ENCODE peak calls at places on chromosomes 13 and 19, in ten cellular contexts. N is BJ, U is Peyer's patch, J is hepatocyte, K is epithelial cell of esophagus, L is transverse colon, F is choroid plexus epithelial cell, P is stomach, X is WERI-Rb-1, H is OCI-LY7. E is an unnamed sample.

GRCh38 chr19:21586341-21587116 is 81.1 kb downstream of the ZNF429 start:
- DNase-seq in U (no peak), N (no peak), L (peak; percentile 19), F (no peak), P (peak; percentile 38), H (no peak), K (no peak), J (peak; percentile 30), X (no peak), E (no peak)

GRCh38 chr13:44317752-44318550 is 55.7 kb upstream of the SERP2 start:
- DNase-seq in L (no peak), F (no peak), N (no peak), P (no peak), H (no peak), J (no peak), K (peak; percentile 66), U (no peak), X (no peak), E (peak; percentile 86)

GRCh38 chr13:113763961-113764792 is 5.2 kb downstream of the TMEM255B start:
- DNase-seq in F (no peak), L (no peak), P (no peak), N (no peak), K (no peak), J (no peak), U (no peak), H (no peak), X (peak; percentile 6), E (no peak)

GRCh38 chr13:27044837-27045570 is 126.6 kb downstream of the USP12 start:
- DNase-seq in U (peak; percentile 61), K (no peak), F (no peak), X (no peak), H (peak; percentile 37), P (no peak), J (no peak), L (no peak), N (no peak), E (no peak)

GRCh38 chr13:78589206-78589605 is 14.1 kb downstream of the POU4F1 start:
- DNase-seq in H (peak; percentile 29), F (no peak), L (no peak), U (no peak), P (no peak), J (peak; percentile 60), X (no peak), K (peak; percentile 57), N (no peak), E (no peak)

GRCh38 chr13:35474551-35474950 is 1.9 kb downstream of the MAB21L1 start:
- DNase-seq in L (no peak), F (peak; percentile 10), X (no peak), H (no peak), K (no peak), U (no peak), N (no peak), J (no peak), P (no peak), E (no peak)

GRCh38 chr13:71879129-71879535 is 12.1 kb upstream of the DACH1 start:
- DNase-seq in K (peak; percentile 50), F (peak; percentile 66), L (no peak), X (peak; percentile 19), J (peak; percentile 61), P (no peak), U (no peak), N (no peak), H (peak; percentile 8), E (no peak)

GRCh38 chr13:111401151-111401550 is 80.7 kb downstream of the TEX29 start:
- DNase-seq in X (no peak), J (no peak), P (no peak), K (no peak), F (no peak), H (no peak), L (no peak), N (no peak), U (no peak), E (no peak)

DNA sequence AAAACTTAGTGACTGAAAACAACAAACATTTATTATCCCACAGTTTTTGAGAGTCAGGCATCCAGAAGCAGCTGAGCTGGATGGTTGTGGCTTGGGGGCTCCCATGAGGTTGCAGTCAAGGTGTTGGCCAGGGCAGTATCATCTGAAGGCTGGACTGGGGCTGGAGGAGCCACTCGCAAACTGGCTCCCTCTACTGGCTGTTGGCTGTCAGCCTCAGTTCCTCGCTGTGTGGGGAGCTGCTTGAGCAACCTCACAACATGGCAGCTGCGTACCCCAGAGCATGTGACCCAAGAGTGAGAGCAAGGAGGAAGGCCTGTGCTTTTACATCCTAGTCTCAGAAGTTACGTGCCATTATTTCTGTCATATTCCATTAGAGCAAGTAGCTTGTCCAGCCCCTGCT is 9.7 kb downstream of the YJU2 start:
- DNase-seq in U (no peak), J (no peak), K (no peak), H (no peak), P (no peak), X (no peak), F (no peak), L (no peak), N (no peak), E (no peak)
- TF ChIP-seq CTCF in U (no peak), J (no peak), K (no peak), H (peak; percentile 67), P (no peak), X (peak; percentile 65), F (peak; percentile 24), L (no peak), N (peak; percentile 17), E (no peak)

DNA sequence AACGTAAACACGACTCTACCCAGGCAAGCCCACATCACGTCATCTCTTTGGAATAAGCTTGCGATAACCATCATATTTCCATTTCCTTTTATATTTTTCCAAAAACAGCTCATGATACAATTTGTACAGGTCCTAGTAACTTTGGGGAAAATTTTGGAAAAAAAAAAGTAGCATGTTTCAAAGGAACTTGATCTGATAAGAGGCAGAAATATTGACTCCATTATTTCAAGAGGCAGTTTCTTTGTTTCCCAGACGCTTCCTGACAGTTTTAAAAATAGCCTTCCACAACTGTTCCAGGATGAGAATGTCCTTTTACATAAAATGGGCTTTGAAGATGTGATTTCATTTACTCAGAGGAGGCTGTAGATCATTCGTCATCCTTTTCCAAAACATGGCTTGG is 23.1 kb downstream of the KLF2 start:
- DNase-seq in P (no peak), L (no peak), X (no peak), U (no peak), K (no peak), J (no peak), N (no peak), F (no peak), H (no peak), E (no peak)
- H3K4me3 ChIP-seq in P (no peak overlapping the region), L (no peak overlapping the region), X (no peak overlapping the region), U (no peak overlapping the region), K (no peak overlapping the region), J (no peak overlapping the region), N (no peak overlapping the region), F (no peak overlapping the region), H (no peak overlapping the region), E (no peak overlapping the region)

GRCh38 chr19:33175156-33175782 is 18.9 kb upstream of the LRP3 start:
- DNase-seq in J (no peak), L (no peak), H (no peak), N (no peak), U (no peak), X (no peak), F (no peak), P (no peak), K (no peak), E (no peak)

GRCh38 chr19:33174186-33174585 is 19.9 kb upstream of the LRP3 start:
- DNase-seq in P (no peak), U (no peak), K (no peak), J (no peak), F (no peak), N (no peak), X (no peak), L (no peak), H (no peak), E (no peak)

GRCh38 chr19:33175886-33176669 is 18.1 kb upstream of the LRP3 start:
- DNase-seq in H (peak; percentile 17), J (peak; percentile 48), F (peak; percentile 33), P (no peak), K (peak; percentile 26), N (no peak), U (no peak), X (peak; percentile 59), L (no peak), E (peak; percentile 37)

GRCh38 chr19:33177417-33177976 is 16.6 kb upstream of the LRP3 start:
- DNase-seq in L (no peak), K (no peak), J (peak; percentile 86), P (no peak), H (no peak), X (peak; percentile 79), U (no peak), N (no peak), F (no peak), E (no peak)

GRCh38 chr19:33176670-33177416 is 17.3 kb upstream of the LRP3 start:
- DNase-seq in K (peak; percentile 97), X (peak; percentile 99), F (peak; percentile 99), N (peak; percentile 93), P (peak; percentile 98), U (peak; percentile 93), J (peak; percentile 97), L (peak; percentile 96), H (peak; percentile 95), E (peak; percentile 99)
- TF ChIP-seq CTCF in K (no peak), X (no peak), F (peak; percentile 27), N (peak; percentile 21), P (peak; percentile 16), U (no peak), J (no peak), L (peak; percentile 50), H (no peak), E (peak; percentile 4)

GRCh38 chr19:1167687-1168561 is 6.1 kb downstream of the SBNO2 start:
- DNase-seq in N (no peak), X (no peak), L (no peak), F (no peak), K (peak; percentile 49), U (no peak), J (no peak), H (no peak), P (no peak), E (no peak)

GRCh38 chr19:1168877-1169791 is 4.9 kb downstream of the SBNO2 start:
- DNase-seq in F (peak; percentile 65), P (peak; percentile 82), N (no peak), X (no peak), J (no peak), L (no peak), U (peak; percentile 47), K (peak; percentile 90), H (no peak), E (peak; percentile 46)

GRCh38 chr19:1164684-1165531 is 9.2 kb downstream of the SBNO2 start:
- DNase-seq in F (no peak), H (no peak), L (no peak), X (no peak), N (no peak), J (no peak), K (no peak), U (no peak), P (peak; percentile 38), E (no peak)

GRCh38 chr19:1168562-1168873 is 5.5 kb downstream of the SBNO2 start:
- DNase-seq in L (no peak), H (no peak), J (no peak), F (no peak), K (no peak), X (no peak), U (no peak), N (no peak), P (no peak), E (no peak)

DNA sequence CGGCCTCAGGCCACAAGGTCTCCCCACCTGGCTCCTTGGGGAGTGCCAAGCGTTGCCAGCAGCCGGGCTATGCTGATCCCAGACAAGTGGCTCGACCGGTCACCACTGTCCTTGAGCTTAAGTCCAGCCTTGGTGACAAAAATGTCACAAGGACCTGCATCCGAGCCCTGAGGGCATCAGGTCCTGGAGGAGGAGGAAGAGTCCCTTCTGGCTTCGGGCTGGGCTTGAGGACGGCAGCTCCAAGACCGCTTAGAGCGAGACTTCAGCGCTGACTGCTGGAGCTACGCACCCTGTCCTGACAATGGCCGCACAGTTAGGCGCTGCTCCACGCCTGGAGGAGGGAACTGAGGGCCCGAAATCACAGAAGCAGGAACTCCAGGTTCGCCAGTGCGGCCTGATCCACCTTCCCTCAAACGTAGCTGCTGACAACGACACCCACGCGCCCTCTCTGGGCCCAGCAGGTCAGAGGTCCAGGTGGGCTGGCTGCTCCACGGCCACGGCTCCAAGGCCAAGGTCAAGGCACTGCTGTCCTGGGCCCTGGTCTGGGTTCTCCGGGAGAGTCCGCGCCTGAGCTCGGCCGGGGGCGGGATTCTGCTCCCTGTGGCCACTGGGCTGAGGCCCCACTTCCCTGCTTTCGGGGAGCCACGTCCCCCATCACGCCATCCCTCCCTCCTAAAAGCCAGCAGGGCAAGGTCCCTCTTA is 7.0 kb downstream of the SBNO2 start:
- DNase-seq in U (no peak), J (no peak), F (no peak), N (no peak), H (no peak), P (no peak), X (no peak), L (no peak), K (no peak), E (no peak)
- H3K4me3 ChIP-seq in U (no peak overlapping the region), J (no peak overlapping the region), F (no peak overlapping the region), N (no peak overlapping the region), H (no peak overlapping the region), P (no peak overlapping the region), X (no peak overlapping the region), L (no peak overlapping the region), K (no peak overlapping the region), E (no peak overlapping the region)